ENCODE peak calls at places on chromosomes 5 and 9, in ten cellular contexts. I is activated effector memory CD4-positive, alpha-beta T cell treated with anti-CD3 and anti-CD28 coated beads, Interleukin-2, amount 50 U/mL, for 16 hours; G is lung; L is HS-5; F is 8988T; V is NCI-H2081; H is NCI-H1417 treated with DMSO at 0.1 percent for 48 hours; W is fibroblast of the aortic adventitia; J is activated T-cell treated with anti-CD3 and anti-CD28 coated beads for 1 hour; C is GM20000. N is an unnamed sample.

GRCh38 chr5:142798099-142798768 is 28.1 kb downstream of the ARHGAP26 start:
- DNase-seq in F (no peak), G (peak; percentile 47), I (no peak), W (no peak), J (no peak), V (no peak), C (no peak), H (no peak), L (no peak), N (no peak)

GRCh38 chr5:37304888-37305287 is 55.7 kb upstream of the CPLANE1 start:
- DNase-seq in L (no peak), C (no peak), F (no peak), V (no peak), I (no peak), H (no peak), W (no peak), G (no peak), J (no peak), N (no peak)

GRCh38 chr9:15243086-15243485 is 63.9 kb downstream of the TTC39B start:
- DNase-seq in I (no peak), G (no peak), J (no peak), F (no peak), L (no peak), W (peak; percentile 43), H (no peak), C (no peak), V (no peak), N (peak; percentile 8)

GRCh38 chr9:137339606-137340462 is 37.8 kb upstream of the NRARP start:
- DNase-seq in I (no peak), C (no peak), G (no peak), H (no peak), J (no peak), W (peak; percentile 24), L (no peak), V (no peak), F (no peak), N (no peak)

GRCh38 chr5:138241688-138242547 is 28.8 kb upstream of the CDC23 start:
- DNase-seq in J (no peak), C (peak; percentile 53), G (no peak), H (no peak), F (no peak), W (peak; percentile 31), V (no peak), I (peak; percentile 63), L (no peak), N (no peak)

GRCh38 chr5:149134778-149135169 is 6.5 kb upstream of the ABLIM3 start:
- DNase-seq in J (no peak), C (no peak), F (no peak), H (no peak), V (no peak), L (no peak), I (no peak), W (no peak), G (no peak), N (no peak)

GRCh38 chr5:33936381-33937016 is at the start of gene RXFP3:
- DNase-seq in L (no peak), I (no peak), W (no peak), G (no peak), H (no peak), C (peak; percentile 44), J (no peak), V (no peak), F (no peak), N (no peak)

GRCh38 chr9:92534199-92535159 is 1.3 kb downstream of the ECM2 start:
- DNase-seq in H (no peak), J (no peak), V (no peak), F (no peak), G (no peak), I (no peak), W (peak; percentile 16), C (peak; percentile 24), L (no peak), N (no peak)

GRCh38 chr5:142748568-142749249 is 21.5 kb upstream of the ARHGAP26 start:
- DNase-seq in W (no peak), L (no peak), G (no peak), I (peak; percentile 81), J (peak; percentile 46), V (no peak), F (no peak), H (no peak), C (peak; percentile 39), N (peak; percentile 51)

GRCh38 chr9:33649463-33649862 is 125.4 kb downstream of the ANKRD18B start:
- DNase-seq in V (no peak), G (no peak), J (no peak), F (no peak), I (no peak), H (no peak), C (no peak), L (no peak), W (no peak), N (no peak)

GRCh38 chr9:76045217-76045616 is 154.7 kb downstream of the PCSK5 start:
- DNase-seq in G (no peak), F (no peak), C (no peak), H (no peak), V (no peak), L (no peak), I (no peak), J (no peak), W (no peak), N (no peak)

GRCh38 chr5:6805835-6806234 is 92.6 kb downstream of the TENT4A start:
- DNase-seq in H (no peak), I (no peak), V (no peak), C (no peak), G (no peak), F (no peak), W (no peak), L (no peak), J (no peak), N (no peak)

GRCh38 chr5:172795401-172795977 is 24.5 kb upstream of the DUSP1 start:
- DNase-seq in L (peak; percentile 98), G (peak; percentile 81), F (no peak), W (peak; percentile 100), C (no peak), J (no peak), I (no peak), H (no peak), V (no peak), N (peak; percentile 53)

GRCh38 chr5:17288570-17288969 is 71.1 kb downstream of the BASP1 start:
- DNase-seq in J (no peak), F (no peak), C (no peak), W (no peak), G (no peak), I (no peak), L (no peak), H (no peak), V (no peak), N (no peak)

GRCh38 chr9:115198018-115198417 is 80.1 kb upstream of the TNC start:
- DNase-seq in I (no peak), H (no peak), F (no peak), L (no peak), W (peak; percentile 42), V (no peak), G (peak; percentile 38), J (no peak), C (no peak), N (no peak)

GRCh38 chr5:158175664-158176507 is 316.9 kb upstream of the CLINT1 start:
- DNase-seq in C (no peak), V (no peak), F (no peak), W (no peak), I (no peak), G (no peak), L (no peak), H (no peak), J (no peak), N (no peak)

GRCh38 chr9:98495530-98495929 is 213.2 kb downstream of the GABBR2 start:
- DNase-seq in G (no peak), I (no peak), F (no peak), W (no peak), C (no peak), V (no peak), L (no peak), H (no peak), J (no peak), N (no peak)

GRCh38 chr9:129863059-129863690 is 27.9 kb downstream of the USP20 start:
- DNase-seq in G (no peak), L (no peak), J (peak; percentile 47), W (peak; percentile 60), C (no peak), V (peak; percentile 61), I (peak; percentile 87), F (no peak), H (peak; percentile 35), N (peak; percentile 90)

GRCh38 chr9:10835791-10836463 is 223.1 kb upstream of the PTPRD start:
- DNase-seq in W (no peak), G (no peak), L (no peak), C (no peak), H (no peak), F (no peak), J (no peak), V (no peak), I (no peak), N (no peak)

GRCh38 chr9:131120620-131121228 is 4.7 kb upstream of the NUP214 start:
- DNase-seq in L (no peak), F (no peak), C (no peak), I (peak; percentile 34), G (no peak), W (no peak), V (no peak), H (no peak), J (no peak), N (no peak)

GRCh38 chr9:16521868-16522381 is 348.5 kb downstream of the BNC2 start:
- DNase-seq in H (no peak), C (no peak), F (no peak), G (peak; percentile 35), V (no peak), W (peak; percentile 94), L (peak; percentile 38), I (no peak), J (no peak), N (peak; percentile 34)

GRCh38 chr9:82091100-82091499 is 102.5 kb downstream of the SPATA31D1 start:
- DNase-seq in L (no peak), I (no peak), C (no peak), V (no peak), J (no peak), F (no peak), H (no peak), W (peak; percentile 33), G (no peak), N (no peak)

GRCh38 chr5:81140942-81141341 is 92.2 kb upstream of the CKMT2 start:
- DNase-seq in V (no peak), I (no peak), G (no peak), W (peak; percentile 91), J (no peak), L (peak; percentile 29), C (no peak), H (no peak), F (no peak), N (no peak)

GRCh38 chr9:131310833-131311554 is 21.5 kb downstream of the PLPP7 start:
- DNase-seq in L (no peak), H (no peak), J (peak; percentile 40), V (no peak), I (peak; percentile 82), C (no peak), W (no peak), G (no peak), F (no peak), N (no peak)

GRCh38 chr9:113597390-113598241 is 134.1 kb downstream of the RGS3 start:
- DNase-seq in V (no peak), F (no peak), G (no peak), L (no peak), C (no peak), H (no peak), W (no peak), I (no peak), J (no peak), N (no peak)

GRCh38 chr5:608286-609087 is 3.7 kb upstream of the CEP72 start:
- DNase-seq in W (no peak), J (no peak), I (no peak), C (no peak), H (no peak), V (no peak), G (no peak), F (no peak), L (no peak), N (no peak)